ENCODE peak calls at places on chromosomes 1 and 21, in eight cellular contexts. M is mucosa of descending colon; Y is ACHN; G is cardiac muscle cell; J is mammary epithelial cell; I is aorta; N is activated naive CD4-positive, alpha-beta T cell treated with anti-CD3 and anti-CD28 coated beads, Interleukin-2, amount 10 ng/mL, durations not matched to agents 7 days and 5 days; F is EL. L is an unnamed sample.

GRCh38 chr1:195745170-195746009 is 862.9 kb downstream of the KCNT2 start:
- DNase-seq in M (no peak), F (no peak), G (no peak), N (no peak), I (no peak), J (no peak), Y (no peak), L (no peak)

GRCh38 chr1:156102634-156103511 is 11.6 kb upstream of the LMNA start:
- DNase-seq in M (peak; percentile 67), Y (no peak), G (no peak), I (no peak), J (no peak), N (no peak), F (peak; percentile 55), L (no peak)

GRCh38 chr1:228314658-228315483 is 91.8 kb downstream of the TRIM11 start:
- DNase-seq in G (no peak), M (no peak), F (no peak), Y (no peak), N (peak; percentile 16), I (peak; percentile 68), J (no peak), L (no peak)

GRCh38 chr1:226829105-226829504 is 41.3 kb upstream of the PSEN2 start:
- DNase-seq in J (no peak), N (no peak), F (no peak), I (no peak), G (no peak), Y (no peak), M (no peak), L (no peak)

GRCh38 chr1:1121611-1122077 is 5.8 kb upstream of the C1orf159 start:
- DNase-seq in N (no peak), F (no peak), G (no peak), J (no peak), M (no peak), I (no peak), Y (no peak), L (no peak)

GRCh38 chr1:24635195-24635843 is 7.8 kb upstream of the SRRM1 start:
- DNase-seq in N (no peak), G (peak; percentile 72), F (peak; percentile 69), Y (peak; percentile 60), J (peak; percentile 61), I (no peak), M (no peak), L (peak; percentile 17)

GRCh38 chr1:202892501-202892900 is 3.6 kb upstream of the RABIF start:
- DNase-seq in F (no peak), I (no peak), N (no peak), M (no peak), J (peak; percentile 33), G (no peak), Y (no peak), L (no peak)

GRCh38 chr21:14956826-14957225 is 108.0 kb downstream of the NRIP1 start:
- DNase-seq in Y (no peak), N (no peak), J (no peak), M (no peak), I (no peak), F (peak; percentile 84), G (no peak), L (no peak)

GRCh38 chr1:95583811-95584210 is 349.8 kb downstream of the RWDD3 start:
- DNase-seq in M (no peak), F (no peak), J (no peak), G (peak; percentile 9), I (no peak), Y (no peak), N (no peak), L (peak; percentile 52)

GRCh38 chr1:19328486-19328885 is 16.4 kb downstream of the SLC66A1 start:
- DNase-seq in G (no peak), F (no peak), J (no peak), N (no peak), Y (no peak), M (no peak), I (no peak), L (no peak)

GRCh38 chr1:204429746-204430145 is 18.1 kb upstream of the PPP1R15B start:
- DNase-seq in F (no peak), J (no peak), G (no peak), Y (no peak), I (no peak), N (no peak), M (no peak), L (no peak)